ENCODE peak calls at places on chromosomes 2 and 18, in five cellular contexts. L, C, M, E and J are unnamed samples.

GRCh38 chr2:130162968-130163367 is 18.1 kb upstream of the CCDC74B start:
- DNase-seq in L (no peak), C (no peak), E (no peak), M (no peak), J (no peak)

GRCh38 chr2:136025057-136025973 is 39.9 kb upstream of the DARS1 start:
- DNase-seq in M (peak; percentile 96), E (peak; percentile 13), L (no peak), C (no peak), J (peak; percentile 47)

GRCh38 chr18:7847357-7847756 is 280.2 kb downstream of the PTPRM start:
- DNase-seq in M (no peak), E (no peak), C (no peak), L (no peak), J (no peak)

GRCh38 chr2:177478029-177478428 is 85.5 kb downstream of the AGPS start:
- DNase-seq in C (no peak), E (no peak), L (no peak), M (no peak), J (no peak)

GRCh38 chr2:132896073-132896472 is 226.1 kb upstream of the LYPD1 start:
- DNase-seq in E (no peak), M (no peak), L (no peak), C (no peak), J (no peak)

GRCh38 chr2:127454595-127455565 is 36.7 kb downstream of the PROC start:
- DNase-seq in E (no peak), L (no peak), M (no peak), C (peak; percentile 26), J (no peak)

GRCh38 chr2:25362564-25363145 is 20.9 kb upstream of the DNMT3A start:
- DNase-seq in C (no peak), L (no peak), E (peak; percentile 66), M (peak; percentile 44), J (no peak)

GRCh38 chr18:62586148-62586774 is 63.4 kb downstream of the ZCCHC2 start:
- DNase-seq in C (peak; percentile 61), M (peak; percentile 85), L (peak; percentile 30), E (peak; percentile 41), J (no peak)

GRCh38 chr2:165435611-165436010 is 33.9 kb upstream of the CSRNP3 start:
- DNase-seq in E (no peak), C (no peak), L (no peak), M (peak; percentile 42), J (no peak)

GRCh38 chr2:21650566-21650965 is 526.8 kb downstream of the TDRD15 start:
- DNase-seq in C (no peak), E (no peak), L (no peak), M (no peak), J (no peak)

GRCh38 chr2:96147593-96148201 is 2.5 kb upstream of the DUSP2 start:
- DNase-seq in E (no peak), M (no peak), C (no peak), L (no peak), J (no peak)

GRCh38 chr18:25019086-25019860 is 332.7 kb downstream of the ZNF521 start:
- DNase-seq in M (no peak), L (no peak), E (no peak), C (no peak), J (no peak)

GRCh38 chr2:28457237-28457636 is 38.6 kb upstream of the PLB1 start:
- DNase-seq in M (peak; percentile 41), L (no peak), E (no peak), C (no peak), J (no peak)

GRCh38 chr2:3661149-3661660 is 3.2 kb downstream of the ALLC start:
- DNase-seq in C (no peak), E (no peak), M (no peak), L (no peak), J (no peak)

GRCh38 chr2:171404258-171404657 is 29.5 kb downstream of the METTL8 start:
- DNase-seq in M (no peak), L (no peak), C (peak; percentile 9), E (no peak), J (peak; percentile 68)

GRCh38 chr18:62018034-62018760 is 125.4 kb upstream of the RNF152 start:
- DNase-seq in E (no peak), M (no peak), L (peak; percentile 94), C (no peak), J (no peak)

GRCh38 chr18:59921384-59921891 is 21.6 kb downstream of the PMAIP1 start:
- DNase-seq in E (peak; percentile 36), C (no peak), M (no peak), L (no peak), J (peak; percentile 20)

GRCh38 chr2:71830497-71831207 is 317.0 kb downstream of the CYP26B1 start:
- DNase-seq in L (no peak), C (no peak), M (no peak), E (no peak), J (no peak)

GRCh38 chr18:69469444-69469919 is 68.8 kb downstream of the DOK6 start:
- DNase-seq in M (peak; percentile 80), E (peak; percentile 2), L (no peak), C (peak; percentile 21), J (no peak)

GRCh38 chr2:99643824-99644787 is 154.3 kb upstream of the REV1 start:
- DNase-seq in M (no peak), L (no peak), C (no peak), E (no peak), J (no peak)

GRCh38 chr2:135948642-135949355 is 36.6 kb downstream of the DARS1 start:
- DNase-seq in C (peak; percentile 41), L (no peak), E (peak; percentile 65), M (no peak), J (peak; percentile 91)

GRCh38 chr2:240529344-240529999 is 28.3 kb downstream of the ANKMY1 start:
- DNase-seq in M (no peak), C (no peak), L (no peak), E (no peak), J (no peak)

GRCh38 chr2:105377871-105378270 is 21.0 kb downstream of the FHL2 start:
- DNase-seq in E (no peak), M (no peak), L (no peak), C (no peak), J (no peak)

GRCh38 chr2:105379741-105380186 is 19.1 kb downstream of the FHL2 start:
- DNase-seq in M (no peak), L (no peak), E (no peak), C (no peak), J (no peak)

GRCh38 chr2:105378276-105378840 is 20.5 kb downstream of the FHL2 start:
- DNase-seq in C (no peak), E (no peak), L (no peak), M (no peak), J (no peak)

GRCh38 chr2:105380432-105381118 is 18.3 kb downstream of the FHL2 start:
- DNase-seq in C (no peak), M (no peak), E (no peak), L (no peak), J (no peak)

DNA sequence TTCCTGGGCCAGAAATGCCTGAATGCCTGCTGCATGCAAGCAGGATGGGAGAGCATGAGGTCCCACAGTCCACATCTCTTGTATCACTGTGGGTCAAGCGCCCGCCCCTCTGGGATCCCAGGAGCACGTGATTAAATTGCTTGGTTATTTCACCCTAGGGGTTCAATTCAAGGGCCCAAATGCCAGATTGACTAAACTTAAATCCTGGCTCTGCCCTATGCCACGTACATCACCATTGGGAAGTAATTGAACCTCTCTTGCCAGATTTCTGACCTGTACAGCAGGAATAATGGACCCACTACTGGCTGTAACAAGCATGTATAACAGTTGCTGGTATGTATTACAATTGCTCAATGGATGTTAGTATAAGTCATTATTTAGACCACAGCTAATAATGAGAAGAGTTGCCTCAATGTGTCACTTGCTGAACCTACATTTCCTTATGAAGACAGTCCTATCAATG is 19.9 kb downstream of the FHL2 start:
- DNase-seq in L (no peak), E (no peak), M (no peak), C (no peak), J (peak; percentile 18)
- H3K27ac ChIP-seq in L (peak overlapping the region; percentile 33), E (no peak overlapping the region), M (no peak overlapping the region), C (no peak overlapping the region), J (no peak overlapping the region)

GRCh38 chr18:38948436-38948835 is 1382.8 kb upstream of the CELF4 start:
- DNase-seq in M (no peak), L (no peak), E (no peak), C (no peak), J (no peak)
- H3K27ac ChIP-seq in M (no peak overlapping the region), L (no peak overlapping the region), E (no peak overlapping the region), C (no peak overlapping the region), J (no peak overlapping the region)

GRCh38 chr2:134280726-134281125 is 26.9 kb downstream of the MGAT5 start:
- DNase-seq in M (no peak), L (no peak), E (no peak), C (no peak), J (no peak)
- H3K27ac ChIP-seq in M (no peak overlapping the region), L (no peak overlapping the region), E (no peak overlapping the region), C (no peak overlapping the region), J (no peak overlapping the region)

GRCh38 chr2:41966920-41967319 is 80.9 kb upstream of the PKDCC start:
- DNase-seq in C (no peak), M (no peak), L (no peak), E (no peak), J (no peak)

GRCh38 chr2:41966431-41966893 is 81.4 kb upstream of the PKDCC start:
- DNase-seq in M (no peak), L (peak; percentile 82), C (peak; percentile 79), E (no peak), J (peak; percentile 44)

GRCh38 chr2:41967426-41968181 is 80.2 kb upstream of the PKDCC start:
- DNase-seq in L (no peak), C (no peak), E (no peak), M (no peak), J (no peak)

GRCh38 chr2:41965886-41966285 is 81.9 kb upstream of the PKDCC start:
- DNase-seq in M (no peak), L (no peak), C (no peak), E (no peak), J (no peak)

GRCh38 chr2:41968182-41968578 is 79.6 kb upstream of the PKDCC start:
- DNase-seq in M (no peak), L (no peak), E (no peak), C (no peak), J (no peak)
- H3K27ac ChIP-seq in M (no peak overlapping the region), L (no peak overlapping the region), E (no peak overlapping the region), C (peak overlapping the region; percentile 74), J (no peak overlapping the region)

GRCh38 chr18:31500161-31500688 is 2.2 kb downstream of the DSG2 start:
- DNase-seq in E (no peak), C (no peak), L (no peak), M (no peak), J (no peak)
- H3K27ac ChIP-seq in E (no peak overlapping the region), C (no peak overlapping the region), L (no peak overlapping the region), M (no peak overlapping the region), J (no peak overlapping the region)

GRCh38 chr2:6915399-6915798 is 1.8 kb upstream of the RNF144A start:
- DNase-seq in M (peak; percentile 35), C (no peak), E (no peak), L (no peak), J (no peak)
- H3K27ac ChIP-seq in M (no peak overlapping the region), C (no peak overlapping the region), E (no peak overlapping the region), L (no peak overlapping the region), J (no peak overlapping the region)